ENCODE peak calls at places on chromosomes 1 and 21, in eight cellular contexts. D is SW480; B is A673; C is body of pancreas; E is ELR; V is stimulated activated CD8-positive, alpha-beta memory T cell treated with anti-CD3 and anti-CD28 coated beads, Interleukin-15, amount 100 ng/mL, for 24 hours; M is ACHN; T is H7. U is an unnamed sample.

GRCh38 chr1:92577251-92577895 is 90.6 kb upstream of the GFI1 start:
- DNase-seq in D (no peak), B (no peak), C (no peak), E (peak; percentile 46), V (no peak), M (no peak), T (no peak), U (no peak)

GRCh38 chr1:85581802-85582686 is 1.5 kb downstream of the CCN1 start:
- DNase-seq in D (no peak), B (peak; percentile 77), C (peak; percentile 53), E (peak; percentile 79), V (no peak), M (peak; percentile 52), T (peak; percentile 51), U (peak; percentile 81)

GRCh38 chr1:3876716-3877115 is 19.4 kb downstream of the DFFB start:
- DNase-seq in D (no peak), B (no peak), C (no peak), E (no peak), V (no peak), M (no peak), T (no peak), U (no peak)

GRCh38 chr1:219460561-219461511 is 152.1 kb downstream of the ZC3H11B start:
- DNase-seq in D (no peak), B (no peak), C (no peak), E (peak; percentile 12), V (no peak), M (no peak), T (no peak), U (no peak)

GRCh38 chr1:113616201-113616600 is 143.1 kb downstream of the PHTF1 start:
- DNase-seq in D (no peak), B (peak; percentile 54), C (no peak), E (no peak), V (no peak), M (no peak), T (no peak), U (no peak)

GRCh38 chr1:152654110-152654509 is 9.1 kb upstream of the LCE2D start:
- DNase-seq in D (peak; percentile 50), B (peak; percentile 76), C (peak; percentile 57), E (peak; percentile 80), V (peak; percentile 12), M (peak; percentile 65), T (peak; percentile 47), U (peak; percentile 40)

GRCh38 chr1:94803517-94804441 is 16.4 kb upstream of the SLC44A3 start:
- DNase-seq in D (no peak), B (peak; percentile 34), C (peak; percentile 51), E (no peak), V (no peak), M (no peak), T (no peak), U (no peak)

GRCh38 chr1:22806584-22806983 is 95.9 kb downstream of the EPHB2 start:
- DNase-seq in D (no peak), B (no peak), C (no peak), E (no peak), V (no peak), M (no peak), T (peak; percentile 81), U (no peak)

GRCh38 chr1:34984435-34985062 is 598 bp downstream of the TMEM35B start:
- DNase-seq in D (peak; percentile 11), B (peak; percentile 60), C (peak; percentile 31), E (peak; percentile 73), V (no peak), M (peak; percentile 16), T (no peak), U (peak; percentile 49)

GRCh38 chr21:44533891-44534627 is 5.9 kb downstream of the KRTAP10-1 start:
- DNase-seq in D (no peak), B (no peak), C (no peak), E (no peak), V (no peak), M (no peak), T (peak; percentile 95), U (no peak)

GRCh38 chr21:26843912-26844257 is 1.3 kb downstream of the ADAMTS1 start:
- DNase-seq in D (no peak), B (peak; percentile 45), C (no peak), E (peak; percentile 75), V (no peak), M (peak; percentile 55), T (no peak), U (no peak)

GRCh38 chr1:94095112-94095637 is 25.8 kb downstream of the ABCA4 start:
- DNase-seq in D (no peak), B (peak; percentile 69), C (peak; percentile 47), E (peak; percentile 24), V (no peak), M (no peak), T (no peak), U (no peak)

GRCh38 chr1:91851130-91852010 is 34.6 kb downstream of the TGFBR3 start:
- DNase-seq in D (no peak), B (peak; percentile 62), C (peak; percentile 86), E (peak; percentile 75), V (no peak), M (peak; percentile 45), T (no peak), U (peak; percentile 88)

GRCh38 chr1:148315081-148315811 is 163.2 kb upstream of the NBPF11 start:
- DNase-seq in D (no peak), B (peak; percentile 75), C (no peak), E (peak; percentile 62), V (no peak), M (no peak), T (no peak), U (no peak)